ENCODE peak calls at places on chromosomes 13 and 19, in four cellular contexts. C is glutamatergic neuron; N is coronary artery; L is CD8-positive, alpha-beta T cell. I is an unnamed sample.

GRCh38 chr19:22784051-22784450 is at the start of gene ZNF99:
- DNase-seq in C (no peak), N (peak), L (no peak), I (no peak)

GRCh38 chr13:111515648-111516047 is 195.2 kb downstream of the TEX29 start:
- DNase-seq in C (no peak), N (peak), L (no peak), I (no peak)

GRCh38 chr19:49949735-49950589 is 11.0 kb downstream of the SIGLEC11 start:
- DNase-seq in C (no peak), N (no peak), L (no peak), I (no peak)

GRCh38 chr19:14761607-14762006 is 16.8 kb downstream of the ADGRE2 start:
- DNase-seq in C (no peak), N (no peak), L (no peak), I (no peak)

GRCh38 chr19:40907968-40908735 is 26.1 kb upstream of the CYP2A7 start:
- DNase-seq in C (peak), N (no peak), L (peak), I (peak)

GRCh38 chr13:44837250-44837649 is 152.0 kb downstream of the NUFIP1 start:
- DNase-seq in C (no peak), N (no peak), L (no peak), I (no peak)

GRCh38 chr19:53112286-53112685 is 9.1 kb upstream of the ZNF160 start:
- DNase-seq in C (no peak), N (no peak), L (no peak), I (no peak)

GRCh38 chr19:38557205-38557799 is 60.5 kb downstream of the MAP4K1 start:
- DNase-seq in C (no peak), N (no peak), L (peak), I (no peak)

GRCh38 chr19:34096020-34096915 is 76.0 kb upstream of the LSM14A start:
- DNase-seq in C (no peak), N (no peak), L (no peak), I (peak)

GRCh38 chr19:10501971-10502523 is 1.1 kb downstream of the KEAP1 start:
- DNase-seq in C (peak), N (peak), L (no peak), I (peak)
- TF ChIP-seq CTCF in C (no peak), N (no peak), L (no peak), I (no peak)

DNA sequence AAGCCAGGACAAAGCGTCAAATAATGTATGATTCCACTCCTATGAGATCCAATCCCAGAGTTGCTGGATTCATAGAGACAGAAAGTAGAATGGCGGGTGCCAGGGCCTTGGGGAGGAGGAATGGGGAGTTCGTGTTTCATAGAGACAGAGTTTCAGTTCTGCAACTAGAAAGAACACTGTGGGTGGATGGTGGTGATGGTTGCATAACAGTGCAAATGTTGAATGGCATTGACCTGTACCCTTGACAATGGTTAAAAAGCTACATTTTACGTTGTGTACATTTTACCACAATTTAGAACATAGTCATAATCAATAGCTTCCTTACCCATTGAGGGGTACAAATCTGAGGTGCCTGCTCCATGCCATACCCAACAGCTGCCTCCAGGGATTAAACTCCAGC is 33.4 kb downstream of the MBD3L2B start:
- DNase-seq in C (no peak), N (no peak), L (no peak), I (no peak)
- TF ChIP-seq CTCF in C (no peak), N (no peak), L (no peak), I (no peak)

GRCh38 chr19:3549816-3550215 is 7.6 kb downstream of the MFSD12 start:
- DNase-seq in C (no peak), N (no peak), L (no peak), I (no peak)

GRCh38 chr19:3546119-3546518 is 7.1 kb downstream of the TEKTIP1 start:
- DNase-seq in C (no peak), N (no peak), L (no peak), I (no peak)

GRCh38 chr19:3548594-3548993 is 8.8 kb downstream of the MFSD12 start:
- DNase-seq in C (no peak), N (no peak), L (no peak), I (no peak)

GRCh38 chr19:3547301-3547731 is 8.3 kb downstream of the TEKTIP1 start:
- DNase-seq in C (peak), N (no peak), L (no peak), I (no peak)

DNA sequence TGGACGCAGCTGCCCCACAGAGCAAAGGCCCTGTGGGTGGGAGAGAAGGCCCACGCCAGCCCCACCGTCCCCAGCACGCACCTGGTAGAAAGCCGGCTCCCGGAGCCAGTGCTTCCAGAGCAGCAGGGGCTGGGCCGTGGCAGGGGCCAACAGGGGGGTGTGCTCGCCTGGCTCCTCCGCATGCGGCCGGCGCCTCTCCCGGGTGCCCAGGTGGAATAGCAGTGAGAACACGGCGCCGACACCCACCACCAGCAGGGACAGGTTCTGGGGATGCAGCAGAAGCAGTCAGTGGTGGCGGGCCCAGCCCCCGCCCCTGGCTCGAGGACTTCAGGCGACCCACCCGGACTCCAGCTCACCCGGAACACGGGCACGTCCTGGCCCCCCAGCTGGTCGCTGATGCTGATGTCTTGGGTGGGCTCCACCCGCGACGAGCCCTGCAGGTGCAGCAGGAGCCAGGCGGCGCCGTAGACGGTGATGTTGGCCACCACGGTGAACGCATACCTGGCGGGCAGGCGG is 8.9 kb downstream of the TEKTIP1 start:
- DNase-seq in C (no peak), N (no peak), L (no peak), I (no peak)
- TF ChIP-seq CTCF in C (no peak), N (no peak), L (peak), I (no peak)

DNA sequence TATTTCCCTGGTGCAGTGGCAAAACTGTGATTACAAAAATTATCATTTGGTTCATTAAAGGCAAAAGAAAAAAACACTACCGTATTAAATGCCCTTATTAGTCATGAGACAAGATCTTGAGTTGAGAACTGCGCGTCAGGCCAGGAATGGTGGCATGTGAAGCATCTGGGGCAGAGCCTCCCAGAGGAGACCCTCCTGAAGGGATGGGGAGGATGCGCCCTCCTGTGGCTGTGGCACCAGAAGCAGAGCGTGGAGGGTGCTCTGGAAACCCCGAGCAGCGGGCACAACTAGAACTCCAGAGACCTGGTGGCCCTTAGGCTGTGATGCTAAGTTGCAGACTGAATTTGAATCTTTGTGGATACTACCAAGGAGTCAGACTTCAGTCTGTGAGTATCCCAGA is 11.5 kb downstream of the CUL4A start:
- DNase-seq in C (no peak), N (no peak), L (no peak), I (no peak)
- TF ChIP-seq CTCF in C (no peak), N (no peak), L (no peak), I (no peak)

DNA sequence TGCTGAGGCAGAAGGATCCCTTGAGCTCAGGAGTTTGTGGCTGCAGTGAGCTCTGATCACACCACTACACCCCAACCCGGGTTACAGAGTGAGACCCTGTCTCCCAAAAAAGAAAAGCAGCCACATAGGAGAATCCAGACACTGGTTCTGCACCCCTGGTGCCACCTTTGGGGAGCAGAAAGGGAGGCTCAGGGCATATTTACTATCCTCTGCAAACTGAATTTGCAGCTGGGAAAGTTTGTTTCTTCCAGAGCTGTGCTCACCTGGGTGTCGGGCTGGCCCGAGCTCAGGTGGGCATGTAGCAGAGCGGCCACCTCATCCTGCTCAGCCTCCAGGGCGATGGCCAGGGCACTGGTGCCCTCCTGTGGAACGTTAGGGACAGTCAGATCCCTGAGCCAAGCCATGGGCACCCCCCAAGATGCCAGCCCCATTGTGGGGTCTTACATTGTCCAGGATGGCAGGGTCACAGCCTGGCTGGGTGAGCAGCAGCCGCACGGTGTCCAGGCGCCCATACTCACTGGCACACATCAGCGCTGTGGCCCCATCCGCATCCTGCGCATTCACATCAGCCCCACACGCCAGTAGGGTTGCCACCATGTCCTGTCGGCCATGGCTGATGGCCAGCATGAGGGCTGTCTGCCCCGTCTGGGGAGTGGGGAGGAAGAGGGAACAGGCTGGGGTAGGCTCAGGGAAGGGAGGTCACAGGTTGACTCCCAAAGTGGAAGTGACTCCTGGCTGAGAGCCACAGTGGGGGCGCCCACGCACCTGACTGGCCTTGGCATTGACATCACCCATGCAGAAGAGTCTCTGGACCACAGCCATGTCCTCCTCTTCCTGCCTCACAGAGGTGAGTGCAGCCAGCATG is 3.1 kb downstream of the RPS28 start:
- DNase-seq in C (no peak), N (no peak), L (no peak), I (no peak)
- TF ChIP-seq CTCF in C (no peak), N (no peak), L (no peak), I (peak)

GRCh38 chr13:51262501-51263211 is 40.5 kb downstream of the FAM124A start:
- DNase-seq in C (no peak), N (no peak), L (no peak), I (no peak)
- TF ChIP-seq CTCF in C (peak), N (no peak), L (no peak), I (peak)

GRCh38 chr13:46712524-46712923 is 84.4 kb downstream of the ESD start:
- DNase-seq in C (no peak), N (no peak), L (no peak), I (no peak)
- TF ChIP-seq CTCF in C (no peak), N (no peak), L (no peak), I (no peak)

I was measured in GM13976.